ENCODE peak calls at places on chromosomes 12 and 14, in ten cellular contexts. O, P, W, G, N, J, U, Q, R and Y are unnamed samples.

GRCh38 chr12:31591308-31591901 is 469 bp upstream of the DENND5B start:
- DNase-seq in W (peak; percentile 11), J (no peak), N (peak; percentile 29), R (peak; percentile 32), Q (no peak), G (peak; percentile 44), O (peak; percentile 79), U (no peak), P (no peak), Y (no peak)

GRCh38 chr14:52025310-52025709 is 36.0 kb downstream of the RTRAF start:
- DNase-seq in R (peak; percentile 95), J (peak; percentile 72), O (no peak), W (peak; percentile 97), G (no peak), Q (no peak), N (no peak), P (no peak), U (no peak), Y (no peak)

GRCh38 chr14:104800600-104801283 is at the start of gene ZBTB42:
- DNase-seq in J (no peak), Q (peak; percentile 84), U (peak; percentile 81), W (no peak), O (peak; percentile 94), N (peak; percentile 91), R (peak; percentile 50), P (peak; percentile 50), G (no peak), Y (no peak)

GRCh38 chr14:37202812-37203211 is 5.1 kb downstream of the MIPOL1 start:
- DNase-seq in P (no peak), J (no peak), O (no peak), G (no peak), U (no peak), N (no peak), Q (no peak), W (no peak), R (no peak), Y (no peak)

GRCh38 chr14:104521816-104522745 is 57.5 kb upstream of the C14orf180 start:
- DNase-seq in P (no peak), O (no peak), R (no peak), Q (no peak), W (no peak), J (no peak), U (no peak), G (no peak), N (no peak), Y (no peak)

GRCh38 chr12:32906407-32907165 is 10.0 kb upstream of the PKP2 start:
- DNase-seq in W (no peak), G (peak; percentile 77), O (peak; percentile 69), Q (no peak), U (no peak), R (no peak), P (no peak), J (no peak), N (peak; percentile 83), Y (no peak)

GRCh38 chr12:122753213-122753571 is 568 bp downstream of the DENR start:
- DNase-seq in W (no peak), G (no peak), N (no peak), Q (no peak), U (no peak), P (peak; percentile 20), O (peak; percentile 38), R (no peak), J (no peak), Y (no peak)

GRCh38 chr12:79366374-79366773 is 324.4 kb downstream of the PAWR start:
- DNase-seq in U (no peak), R (no peak), W (no peak), N (no peak), Q (no peak), O (no peak), P (no peak), G (no peak), J (no peak), Y (no peak)

GRCh38 chr14:39763402-39763890 is 331.2 kb upstream of the FBXO33 start:
- DNase-seq in R (no peak), N (no peak), W (no peak), U (no peak), O (no peak), J (no peak), Q (no peak), G (no peak), P (no peak), Y (no peak)

GRCh38 chr14:39768579-39768978 is 336.3 kb upstream of the FBXO33 start:
- DNase-seq in G (no peak), R (no peak), O (no peak), J (no peak), P (no peak), N (no peak), U (no peak), W (no peak), Q (no peak), Y (no peak)

GRCh38 chr14:39765676-39766075 is 333.4 kb upstream of the FBXO33 start:
- DNase-seq in Q (no peak), J (no peak), U (no peak), R (no peak), N (no peak), G (no peak), W (no peak), O (no peak), P (no peak), Y (no peak)

GRCh38 chr14:39762576-39763401 is 330.6 kb upstream of the FBXO33 start:
- DNase-seq in N (no peak), J (no peak), R (no peak), W (no peak), O (no peak), Q (no peak), G (peak; percentile 41), U (no peak), P (no peak), Y (no peak)

DNA sequence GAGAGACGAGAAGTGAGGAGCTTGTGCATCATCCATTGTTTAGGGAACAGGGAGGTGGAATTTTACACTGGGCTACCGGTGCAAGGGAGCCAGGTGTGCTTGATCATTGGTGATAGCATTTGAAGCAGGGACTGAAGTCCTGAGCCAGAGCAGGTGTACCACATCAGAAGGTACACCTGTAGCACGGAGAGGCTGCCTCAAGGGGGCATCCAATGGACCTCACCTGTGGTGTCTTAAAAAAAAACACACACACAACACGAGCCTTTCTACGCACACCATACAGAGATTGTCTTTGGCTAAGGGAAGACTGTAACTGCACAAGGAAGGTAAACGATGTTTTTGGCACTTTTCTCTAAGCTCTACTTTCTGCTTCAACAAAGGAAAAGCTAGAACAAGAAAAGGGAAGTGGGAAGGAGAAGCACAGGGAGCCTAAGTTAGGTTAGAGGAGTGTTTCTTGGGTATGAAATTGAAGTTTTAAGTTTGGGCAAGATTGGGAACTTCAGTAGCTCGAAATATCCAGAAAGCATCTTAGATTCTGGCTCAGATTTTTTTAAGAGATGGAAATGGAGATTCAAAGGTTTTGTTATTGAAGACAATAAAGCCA is 334.3 kb upstream of the FBXO33 start:
- DNase-seq in R (no peak), J (no peak), P (no peak), U (no peak), Q (no peak), N (no peak), G (no peak), O (no peak), W (no peak), Y (no peak)
- TF ChIP-seq CTCF in R (no peak), J (no peak), P (no peak), U (no peak), Q (no peak), N (no peak), G (no peak), O (no peak), W (no peak), Y (no peak)

GRCh38 chr12:54216580-54217308 is 28.0 kb upstream of the SMUG1 start:
- DNase-seq in R (peak; percentile 79), W (peak; percentile 80), G (peak; percentile 62), N (peak; percentile 78), P (peak; percentile 49), U (peak; percentile 89), O (peak; percentile 94), J (peak; percentile 63), Q (peak; percentile 80), Y (peak; percentile 58)
- TF ChIP-seq CTCF in R (peak; percentile 79), W (peak; percentile 72), G (peak; percentile 75), N (peak; percentile 70), P (peak; percentile 58), U (peak; percentile 70), O (peak; percentile 71), J (peak; percentile 71), Q (peak; percentile 67), Y (peak; percentile 79)

GRCh38 chr12:54215990-54216579 is 27.3 kb upstream of the SMUG1 start:
- DNase-seq in R (no peak), O (peak; percentile 58), J (no peak), G (no peak), U (no peak), Q (no peak), P (no peak), W (peak; percentile 40), N (peak; percentile 21), Y (no peak)

GRCh38 chr12:54217309-54217661 is 28.5 kb upstream of the SMUG1 start:
- DNase-seq in P (no peak), Q (no peak), J (no peak), O (no peak), R (no peak), N (no peak), U (no peak), W (no peak), G (no peak), Y (no peak)

GRCh38 chr12:54220567-54220966 is 31.8 kb upstream of the SMUG1 start:
- DNase-seq in W (no peak), R (no peak), Q (no peak), G (no peak), P (no peak), J (no peak), O (no peak), N (no peak), U (no peak), Y (no peak)

GRCh38 chr12:54220092-54220557 is 31.3 kb upstream of the SMUG1 start:
- DNase-seq in R (peak; percentile 74), U (peak; percentile 71), O (peak; percentile 85), J (peak; percentile 71), N (peak; percentile 70), G (no peak), P (peak; percentile 62), W (peak; percentile 86), Q (peak; percentile 82), Y (no peak)

GRCh38 chr12:54217774-54218221 is 29.0 kb upstream of the SMUG1 start:
- DNase-seq in J (no peak), U (no peak), N (peak; percentile 55), O (peak; percentile 75), R (no peak), P (no peak), G (no peak), W (no peak), Q (no peak), Y (no peak)
- TF ChIP-seq CTCF in J (no peak), U (no peak), N (no peak), O (no peak), R (peak; percentile 8), P (no peak), G (no peak), W (no peak), Q (no peak), Y (no peak)

DNA sequence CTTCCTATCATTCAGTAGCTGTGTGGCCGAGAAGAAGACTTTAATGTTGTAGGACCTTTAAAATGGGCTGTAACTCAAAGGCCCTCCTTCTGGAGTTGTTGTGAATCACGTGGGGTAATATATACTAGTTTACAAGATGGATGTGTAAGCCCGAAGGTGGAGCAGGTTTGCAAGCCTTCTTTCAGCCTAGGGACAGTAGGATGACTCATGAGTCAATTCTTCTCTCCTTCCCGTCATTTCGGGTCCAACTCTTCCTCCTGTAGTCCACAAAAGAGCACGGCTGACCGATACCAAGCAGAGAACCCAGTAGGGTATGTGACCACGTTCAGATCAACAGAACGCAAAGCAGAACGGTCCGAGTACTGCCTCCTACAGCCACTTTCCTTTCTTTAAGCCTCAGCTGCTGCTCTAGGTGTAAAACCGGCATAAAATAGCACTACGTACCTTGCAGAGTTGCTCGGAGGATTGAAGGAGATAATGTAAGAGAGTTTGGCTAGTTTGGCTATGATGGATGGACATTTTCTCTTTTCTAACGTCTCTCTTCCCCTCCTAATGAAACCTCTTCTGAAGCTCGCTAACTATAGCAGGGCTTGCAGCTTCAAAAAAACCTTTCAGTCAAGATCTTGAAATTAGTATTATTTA is 1.3 kb upstream of the RASSF3 start:
- DNase-seq in N (peak; percentile 67), G (no peak), R (peak; percentile 56), W (peak; percentile 67), U (peak; percentile 69), J (no peak), Q (no peak), P (peak; percentile 29), O (peak; percentile 80), Y (peak; percentile 59)
- TF ChIP-seq CTCF in N (no peak), G (no peak), R (peak; percentile 28), W (peak; percentile 8), U (no peak), J (no peak), Q (no peak), P (no peak), O (no peak), Y (no peak)